ENCODE peak calls at places on chromosomes 6 and 20, in ten cellular contexts. M, B, P, A, U, G, Q, N, L and V are unnamed samples.

GRCh38 chr6:14031516-14031915 is 86.1 kb upstream of the CD83 start:
- DNase-seq in M (no peak), B (no peak), P (peak), A (no peak), U (no peak), G (peak), Q (no peak), N (no peak), L (no peak), V (no peak)

GRCh38 chr20:6074145-6074561 is 20.3 kb upstream of the LRRN4 start:
- DNase-seq in M (no peak), B (no peak), P (peak), A (peak), U (no peak), G (peak), Q (no peak), N (no peak), L (peak), V (no peak)

GRCh38 chr20:57651977-57652864 is 32.0 kb upstream of the ZBP1 start:
- DNase-seq in M (no peak), B (peak), P (no peak), A (peak), U (no peak), G (no peak), Q (no peak), N (no peak), L (no peak), V (peak)

GRCh38 chr6:13038315-13039261 is 289.7 kb downstream of the TBC1D7 start:
- DNase-seq in M (no peak), B (no peak), P (no peak), A (no peak), U (no peak), G (no peak), Q (no peak), N (peak), L (no peak), V (no peak)

GRCh38 chr6:13289789-13290318 is 38.5 kb downstream of the TBC1D7 start:
- DNase-seq in M (no peak), B (no peak), P (no peak), A (no peak), U (no peak), G (no peak), Q (no peak), N (no peak), L (no peak), V (peak)

GRCh38 chr6:133502451-133503259 is 261.5 kb downstream of the EYA4 start:
- DNase-seq in M (no peak), B (no peak), P (peak), A (no peak), U (no peak), G (peak), Q (no peak), N (no peak), L (no peak), V (no peak)

GRCh38 chr20:56715902-56716519 is 86.9 kb downstream of the TFAP2C start:
- DNase-seq in M (no peak), B (no peak), P (no peak), A (no peak), U (no peak), G (no peak), Q (no peak), N (no peak), L (no peak), V (no peak)

GRCh38 chr6:36129889-36130671 is at the start of gene MAPK13:
- DNase-seq in M (no peak), B (no peak), P (no peak), A (no peak), U (no peak), G (no peak), Q (no peak), N (peak), L (no peak), V (no peak)

GRCh38 chr6:6811151-6812002 is 222.9 kb downstream of the LY86 start:
- DNase-seq in M (no peak), B (no peak), P (peak), A (peak), U (no peak), G (peak), Q (no peak), N (no peak), L (no peak), V (no peak)